ENCODE peak calls at places on chromosomes 1 and 21, in eight cellular contexts. One of them, this sample, is unnamed.

GRCh38 chr1:41802532-41803501 is 115.9 kb downstream of the HIVEP3 start:
- DNase-seq in effector memory CD4-positive, alpha-beta T cell: no peak
- DNase-seq in body of pancreas: peak; percentile 31
- DNase-seq in endothelial cell of umbilical vein: no peak
- DNase-seq in transverse colon: peak; percentile 25
- DNase-seq in pancreas: no peak
- DNase-seq in esophagus muscularis mucosa: no peak
- DNase-seq in psoas muscle: peak; percentile 69
- DNase-seq in this sample: peak; percentile 62

GRCh38 chr21:43909736-43910455 is 44.9 kb downstream of the AGPAT3 start:
- DNase-seq in transverse colon: no peak
- DNase-seq in esophagus muscularis mucosa: no peak
- DNase-seq in body of pancreas: no peak
- DNase-seq in psoas muscle: no peak
- DNase-seq in endothelial cell of umbilical vein: no peak
- DNase-seq in pancreas: peak; percentile 48
- DNase-seq in effector memory CD4-positive, alpha-beta T cell: no peak
- DNase-seq in this sample: no peak

GRCh38 chr1:86741947-86742572 is 37.7 kb downstream of the SH3GLB1 start:
- DNase-seq in body of pancreas: peak; percentile 28
- DNase-seq in psoas muscle: no peak
- DNase-seq in endothelial cell of umbilical vein: peak; percentile 67
- DNase-seq in effector memory CD4-positive, alpha-beta T cell: peak; percentile 38
- DNase-seq in transverse colon: peak; percentile 20
- DNase-seq in esophagus muscularis mucosa: no peak
- DNase-seq in pancreas: no peak
- DNase-seq in this sample: no peak

GRCh38 chr1:12166834-12167492 is at the start of gene TNFRSF1B:
- DNase-seq in esophagus muscularis mucosa: no peak
- DNase-seq in endothelial cell of umbilical vein: peak; percentile 71
- DNase-seq in pancreas: peak; percentile 83
- DNase-seq in body of pancreas: peak; percentile 35
- DNase-seq in transverse colon: peak; percentile 83
- DNase-seq in effector memory CD4-positive, alpha-beta T cell: peak; percentile 67
- DNase-seq in psoas muscle: peak; percentile 68
- DNase-seq in this sample: no peak

GRCh38 chr1:7831458-7831857 is 21.4 kb downstream of the UTS2 start:
- DNase-seq in body of pancreas: no peak
- DNase-seq in endothelial cell of umbilical vein: peak; percentile 6
- DNase-seq in esophagus muscularis mucosa: no peak
- DNase-seq in effector memory CD4-positive, alpha-beta T cell: no peak
- DNase-seq in transverse colon: no peak
- DNase-seq in pancreas: no peak
- DNase-seq in psoas muscle: no peak
- DNase-seq in this sample: no peak

GRCh38 chr1:242440757-242441156 is 83.7 kb downstream of the PLD5 start:
- DNase-seq in endothelial cell of umbilical vein: no peak
- DNase-seq in transverse colon: no peak
- DNase-seq in body of pancreas: no peak
- DNase-seq in effector memory CD4-positive, alpha-beta T cell: no peak
- DNase-seq in pancreas: no peak
- DNase-seq in psoas muscle: no peak
- DNase-seq in esophagus muscularis mucosa: no peak
- DNase-seq in this sample: no peak

GRCh38 chr1:107474877-107475612 is 334.2 kb downstream of the NTNG1 start:
- DNase-seq in esophagus muscularis mucosa: no peak
- DNase-seq in psoas muscle: no peak
- DNase-seq in endothelial cell of umbilical vein: no peak
- DNase-seq in body of pancreas: no peak
- DNase-seq in transverse colon: no peak
- DNase-seq in pancreas: no peak
- DNase-seq in effector memory CD4-positive, alpha-beta T cell: no peak
- DNase-seq in this sample: no peak

GRCh38 chr1:110475358-110476027 is 24.5 kb downstream of the PROK1 start:
- DNase-seq in transverse colon: no peak
- DNase-seq in pancreas: no peak
- DNase-seq in effector memory CD4-positive, alpha-beta T cell: no peak
- DNase-seq in endothelial cell of umbilical vein: no peak
- DNase-seq in esophagus muscularis mucosa: no peak
- DNase-seq in body of pancreas: no peak
- DNase-seq in psoas muscle: no peak
- DNase-seq in this sample: no peak

GRCh38 chr1:182890927-182891610 is 51.9 kb downstream of the DHX9 start:
- DNase-seq in transverse colon: no peak
- DNase-seq in esophagus muscularis mucosa: no peak
- DNase-seq in effector memory CD4-positive, alpha-beta T cell: no peak
- DNase-seq in psoas muscle: no peak
- DNase-seq in pancreas: no peak
- DNase-seq in body of pancreas: peak; percentile 35
- DNase-seq in endothelial cell of umbilical vein: no peak
- DNase-seq in this sample: no peak

GRCh38 chr1:210899676-210900075 is 234.3 kb downstream of the KCNH1 start:
- DNase-seq in esophagus muscularis mucosa: no peak
- DNase-seq in body of pancreas: no peak
- DNase-seq in transverse colon: no peak
- DNase-seq in pancreas: no peak
- DNase-seq in endothelial cell of umbilical vein: no peak
- DNase-seq in psoas muscle: no peak
- DNase-seq in effector memory CD4-positive, alpha-beta T cell: no peak
- DNase-seq in this sample: no peak

GRCh38 chr1:172350781-172351180 is 69.7 kb upstream of the C1orf105 start:
- DNase-seq in transverse colon: no peak
- DNase-seq in body of pancreas: no peak
- DNase-seq in effector memory CD4-positive, alpha-beta T cell: no peak
- DNase-seq in pancreas: no peak
- DNase-seq in esophagus muscularis mucosa: no peak
- DNase-seq in endothelial cell of umbilical vein: peak; percentile 2
- DNase-seq in psoas muscle: no peak
- DNase-seq in this sample: no peak

GRCh38 chr1:1565340-1565739 is 9.3 kb downstream of the SSU72 start:
- DNase-seq in esophagus muscularis mucosa: no peak
- DNase-seq in transverse colon: no peak
- DNase-seq in pancreas: no peak
- DNase-seq in effector memory CD4-positive, alpha-beta T cell: no peak
- DNase-seq in body of pancreas: no peak
- DNase-seq in psoas muscle: no peak
- DNase-seq in endothelial cell of umbilical vein: no peak
- DNase-seq in this sample: no peak

GRCh38 chr1:23224721-23225648 is 7.7 kb upstream of the HTR1D start:
- DNase-seq in esophagus muscularis mucosa: no peak
- DNase-seq in pancreas: no peak
- DNase-seq in transverse colon: peak; percentile 76
- DNase-seq in psoas muscle: peak; percentile 20
- DNase-seq in effector memory CD4-positive, alpha-beta T cell: no peak
- DNase-seq in endothelial cell of umbilical vein: peak; percentile 78
- DNase-seq in body of pancreas: no peak
- DNase-seq in this sample: peak; percentile 60

GRCh38 chr1:160362168-160362941 is 4.5 kb upstream of the NHLH1 start:
- DNase-seq in endothelial cell of umbilical vein: no peak
- DNase-seq in pancreas: no peak
- DNase-seq in esophagus muscularis mucosa: no peak
- DNase-seq in body of pancreas: no peak
- DNase-seq in transverse colon: no peak
- DNase-seq in psoas muscle: no peak
- DNase-seq in effector memory CD4-positive, alpha-beta T cell: no peak
- DNase-seq in this sample: no peak

GRCh38 chr1:118987431-118988185 is 535 bp downstream of the TBX15 start:
- DNase-seq in esophagus muscularis mucosa: no peak
- DNase-seq in transverse colon: no peak
- DNase-seq in psoas muscle: peak; percentile 58
- DNase-seq in effector memory CD4-positive, alpha-beta T cell: no peak
- DNase-seq in body of pancreas: no peak
- DNase-seq in endothelial cell of umbilical vein: no peak
- DNase-seq in pancreas: no peak
- DNase-seq in this sample: no peak

GRCh38 chr1:199574949-199575348 is 452.6 kb upstream of the NR5A2 start:
- DNase-seq in pancreas: no peak
- DNase-seq in body of pancreas: no peak
- DNase-seq in effector memory CD4-positive, alpha-beta T cell: no peak
- DNase-seq in transverse colon: peak; percentile 13
- DNase-seq in psoas muscle: no peak
- DNase-seq in endothelial cell of umbilical vein: no peak
- DNase-seq in esophagus muscularis mucosa: no peak
- DNase-seq in this sample: no peak

GRCh38 chr1:11531314-11531870 is 52.4 kb downstream of the DISP3 start:
- DNase-seq in esophagus muscularis mucosa: no peak
- DNase-seq in pancreas: no peak
- DNase-seq in body of pancreas: no peak
- DNase-seq in effector memory CD4-positive, alpha-beta T cell: no peak
- DNase-seq in psoas muscle: no peak
- DNase-seq in endothelial cell of umbilical vein: no peak
- DNase-seq in transverse colon: no peak
- DNase-seq in this sample: no peak

GRCh38 chr1:6445062-6445763 is 20.6 kb downstream of the ESPN start:
- DNase-seq in body of pancreas: peak; percentile 58
- DNase-seq in psoas muscle: no peak
- DNase-seq in effector memory CD4-positive, alpha-beta T cell: no peak
- DNase-seq in transverse colon: peak; percentile 74
- DNase-seq in endothelial cell of umbilical vein: peak; percentile 35
- DNase-seq in pancreas: peak; percentile 80
- DNase-seq in esophagus muscularis mucosa: no peak
- DNase-seq in this sample: no peak

DNA sequence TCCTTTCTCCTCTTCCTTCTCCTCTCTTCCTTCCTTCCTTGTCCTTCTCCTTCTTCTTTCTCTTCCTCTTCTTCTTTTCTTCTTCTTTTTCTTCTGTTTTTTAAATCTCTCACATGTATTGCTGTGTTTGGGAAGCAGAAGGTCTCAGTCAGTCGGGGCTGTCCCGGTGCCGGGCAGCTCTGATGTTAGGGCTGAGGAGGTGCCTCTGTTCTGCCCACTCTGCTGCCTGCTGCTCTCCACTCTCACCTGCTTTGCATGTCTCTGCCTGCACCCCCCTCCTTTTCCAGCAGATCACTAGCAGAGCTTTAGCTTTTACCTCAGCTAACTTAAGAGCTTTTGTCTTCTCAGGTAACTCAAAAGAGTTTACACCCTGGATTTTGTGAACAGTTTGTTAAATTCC is 276.6 kb downstream of the CHRM3 start:
- DNase-seq in transverse colon: no peak
- DNase-seq in esophagus muscularis mucosa: no peak
- DNase-seq in effector memory CD4-positive, alpha-beta T cell: no peak
- DNase-seq in pancreas: no peak
- DNase-seq in body of pancreas: no peak
- DNase-seq in endothelial cell of umbilical vein: no peak
- DNase-seq in psoas muscle: no peak
- DNase-seq in this sample: no peak
- H3K4me1 ChIP-seq in transverse colon: no peaks in the 10 kb centered on the region
- H3K4me1 ChIP-seq in esophagus muscularis mucosa: peaks cover 11% of the 10 kb centered on the region
- H3K4me1 ChIP-seq in effector memory CD4-positive, alpha-beta T cell: no peaks in the 10 kb centered on the region
- H3K4me1 ChIP-seq in pancreas: no peaks in the 10 kb centered on the region
- H3K4me1 ChIP-seq in body of pancreas: no peaks in the 10 kb centered on the region
- H3K4me1 ChIP-seq in endothelial cell of umbilical vein: no peaks in the 10 kb centered on the region
- H3K4me1 ChIP-seq in psoas muscle: no peaks in the 10 kb centered on the region
- H3K4me1 ChIP-seq in this sample: no peaks in the 10 kb centered on the region

GRCh38 chr1:225892307-225892706 is 3.4 kb upstream of the LEFTY1 start:
- DNase-seq in esophagus muscularis mucosa: no peak
- DNase-seq in endothelial cell of umbilical vein: no peak
- DNase-seq in pancreas: no peak
- DNase-seq in effector memory CD4-positive, alpha-beta T cell: no peak
- DNase-seq in psoas muscle: no peak
- DNase-seq in body of pancreas: no peak
- DNase-seq in transverse colon: no peak
- DNase-seq in this sample: no peak

GRCh38 chr1:225891229-225891972 is 2.5 kb upstream of the LEFTY1 start:
- DNase-seq in pancreas: no peak
- DNase-seq in esophagus muscularis mucosa: no peak
- DNase-seq in psoas muscle: no peak
- DNase-seq in transverse colon: peak; percentile 67
- DNase-seq in body of pancreas: peak; percentile 89
- DNase-seq in endothelial cell of umbilical vein: no peak
- DNase-seq in effector memory CD4-positive, alpha-beta T cell: no peak
- DNase-seq in this sample: no peak

GRCh38 chr1:225897595-225898514 is 8.9 kb upstream of the LEFTY1 start:
- DNase-seq in effector memory CD4-positive, alpha-beta T cell: peak; percentile 31
- DNase-seq in transverse colon: peak; percentile 41
- DNase-seq in body of pancreas: no peak
- DNase-seq in pancreas: no peak
- DNase-seq in esophagus muscularis mucosa: no peak
- DNase-seq in psoas muscle: no peak
- DNase-seq in endothelial cell of umbilical vein: no peak
- DNase-seq in this sample: no peak

GRCh38 chr1:225899044-225899925 is 10.3 kb upstream of the LEFTY1 start:
- DNase-seq in effector memory CD4-positive, alpha-beta T cell: no peak
- DNase-seq in endothelial cell of umbilical vein: no peak
- DNase-seq in transverse colon: no peak
- DNase-seq in esophagus muscularis mucosa: no peak
- DNase-seq in psoas muscle: no peak
- DNase-seq in body of pancreas: no peak
- DNase-seq in pancreas: no peak
- DNase-seq in this sample: no peak

GRCh38 chr1:225896937-225897549 is 8.1 kb upstream of the LEFTY1 start:
- DNase-seq in pancreas: no peak
- DNase-seq in esophagus muscularis mucosa: no peak
- DNase-seq in transverse colon: peak; percentile 77
- DNase-seq in effector memory CD4-positive, alpha-beta T cell: peak; percentile 72
- DNase-seq in endothelial cell of umbilical vein: no peak
- DNase-seq in psoas muscle: no peak
- DNase-seq in body of pancreas: peak; percentile 78
- DNase-seq in this sample: no peak
- H3K4me3 ChIP-seq in pancreas: no peak overlapping the region
- H3K4me3 ChIP-seq in esophagus muscularis mucosa: no peak overlapping the region
- H3K4me3 ChIP-seq in transverse colon: no peak overlapping the region
- H3K4me3 ChIP-seq in effector memory CD4-positive, alpha-beta T cell: peak overlapping the region; percentile 10
- H3K4me3 ChIP-seq in endothelial cell of umbilical vein: no peak overlapping the region
- H3K4me3 ChIP-seq in psoas muscle: no peak overlapping the region
- H3K4me3 ChIP-seq in body of pancreas: no peak overlapping the region
- H3K4me3 ChIP-seq in this sample: no peak overlapping the region

DNA sequence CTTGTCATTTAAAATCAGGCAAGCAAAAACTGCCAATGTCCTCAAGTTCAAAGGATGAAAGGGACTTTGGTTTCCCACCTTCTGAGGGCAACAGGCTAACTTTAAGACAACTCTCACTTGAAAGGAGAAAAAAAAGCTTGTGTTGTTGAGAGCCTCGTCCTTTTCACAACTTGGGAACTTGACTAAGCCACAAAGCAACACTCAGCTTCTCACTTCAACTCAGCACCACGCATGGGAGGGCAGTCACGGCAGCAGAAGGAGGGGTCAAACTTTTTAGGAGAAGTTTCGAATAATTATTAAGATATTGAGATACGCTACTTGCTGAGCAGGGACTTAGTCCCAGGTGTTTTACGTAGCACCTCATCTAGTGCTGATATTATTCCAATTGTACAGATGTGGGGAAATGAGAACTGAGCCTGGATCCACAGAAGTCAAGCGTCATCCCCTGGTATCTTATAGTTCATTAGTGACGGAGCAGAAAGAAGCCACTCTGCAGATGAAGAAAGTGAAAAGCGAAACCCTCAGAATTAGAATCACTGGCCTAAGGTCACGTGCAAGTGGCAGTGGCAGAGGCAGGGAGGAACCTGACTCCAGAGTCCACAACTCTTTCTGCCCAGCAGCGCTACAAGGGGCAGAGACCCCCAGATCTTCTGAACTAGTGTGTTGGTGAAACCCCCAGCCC is 83.6 kb downstream of the JAK1 start:
- DNase-seq in esophagus muscularis mucosa: no peak
- DNase-seq in pancreas: no peak
- DNase-seq in endothelial cell of umbilical vein: no peak
- DNase-seq in transverse colon: no peak
- DNase-seq in body of pancreas: no peak
- DNase-seq in effector memory CD4-positive, alpha-beta T cell: no peak
- DNase-seq in psoas muscle: no peak
- DNase-seq in this sample: no peak
- H3K4me1 ChIP-seq in esophagus muscularis mucosa: peaks cover 1% of the 10 kb centered on the region
- H3K4me1 ChIP-seq in pancreas: peaks cover 4% of the 10 kb centered on the region
- H3K4me1 ChIP-seq in endothelial cell of umbilical vein: peaks cover 57% of the 10 kb centered on the region
- H3K4me1 ChIP-seq in transverse colon: peaks cover 6% of the 10 kb centered on the region
- H3K4me1 ChIP-seq in body of pancreas: peaks cover 14% of the 10 kb centered on the region
- H3K4me1 ChIP-seq in effector memory CD4-positive, alpha-beta T cell: peaks cover 9% of the 10 kb centered on the region
- H3K4me1 ChIP-seq in psoas muscle: peaks cover 22% of the 10 kb centered on the region
- H3K4me1 ChIP-seq in this sample: no peaks in the 10 kb centered on the region

GRCh38 chr1:81805537-81806431 is 5.0 kb downstream of the ADGRL2 start:
- DNase-seq in endothelial cell of umbilical vein: no peak
- DNase-seq in effector memory CD4-positive, alpha-beta T cell: no peak
- DNase-seq in pancreas: no peak
- DNase-seq in psoas muscle: no peak
- DNase-seq in body of pancreas: no peak
- DNase-seq in transverse colon: no peak
- DNase-seq in esophagus muscularis mucosa: no peak
- DNase-seq in this sample: no peak
- H3K4me3 ChIP-seq in endothelial cell of umbilical vein: no peak overlapping the region
- H3K4me3 ChIP-seq in effector memory CD4-positive, alpha-beta T cell: no peak overlapping the region
- H3K4me3 ChIP-seq in pancreas: no peak overlapping the region
- H3K4me3 ChIP-seq in psoas muscle: no peak overlapping the region
- H3K4me3 ChIP-seq in body of pancreas: no peak overlapping the region
- H3K4me3 ChIP-seq in transverse colon: no peak overlapping the region
- H3K4me3 ChIP-seq in esophagus muscularis mucosa: no peak overlapping the region
- H3K4me3 ChIP-seq in this sample: no peak overlapping the region

This sample was measured in breast epithelium.